ENCODE peak calls at places on chromosome 3, in four cellular contexts. J is K562, K is HepG2, O is WTC11. H is an unnamed sample.

GRCh38 chr3:114829786-114830185 is 317.3 kb downstream of the ZBTB20 start:
- DNase-seq in J (no peak), K (no peak), O (no peak), H (no peak)

GRCh38 chr3:16647668-16648067 is 42.4 kb upstream of the DAZL start:
- DNase-seq in J (no peak), K (no peak), O (no peak), H (no peak)

GRCh38 chr3:187640823-187641135 is 29.4 kb downstream of the SST start:
- DNase-seq in J (no peak), K (no peak), O (no peak), H (no peak)

GRCh38 chr3:108126348-108126747 is 35.5 kb upstream of the CD47 start:
- DNase-seq in J (no peak), K (no peak), O (no peak), H (no peak)

GRCh38 chr3:9902372-9903237 is at the start of gene IL17RE:
- DNase-seq in J (peak), K (peak), O (peak), H (no peak)

GRCh38 chr3:88149146-88149515 is 628 bp upstream of the C3orf38 start:
- DNase-seq in J (peak), K (no peak), O (peak), H (peak)

GRCh38 chr3:45677045-45677436 is 12.2 kb upstream of the SACM1L start:
- DNase-seq in J (no peak), K (peak), O (no peak), H (no peak)

GRCh38 chr3:64399205-64399800 is 174.0 kb upstream of the PRICKLE2 start:
- DNase-seq in J (peak), K (peak), O (peak), H (peak)

GRCh38 chr3:146646251-146646650 is 41.1 kb upstream of the PLSCR5 start:
- DNase-seq in J (no peak), K (no peak), O (no peak), H (no peak)

GRCh38 chr3:138072816-138073215 is 42.6 kb downstream of the DZIP1L start:
- DNase-seq in J (no peak), K (no peak), O (peak), H (no peak)

GRCh38 chr3:64653101-64653500 is 34.7 kb downstream of the ADAMTS9 start:
- DNase-seq in J (no peak), K (no peak), O (no peak), H (no peak)

GRCh38 chr3:136994772-136995516 is 37.2 kb downstream of the IL20RB start:
- DNase-seq in J (no peak), K (no peak), O (no peak), H (no peak)

GRCh38 chr3:120489421-120489820 is 38.6 kb upstream of the FSTL1 start:
- DNase-seq in J (no peak), K (no peak), O (no peak), H (no peak)

GRCh38 chr3:37096972-37097371 is 77.4 kb downstream of the LRRFIP2 start:
- DNase-seq in J (no peak), K (no peak), O (no peak), H (no peak)

GRCh38 chr3:150763841-150764483 is 993 bp upstream of the SIAH2 start:
- DNase-seq in J (no peak), K (peak), O (peak), H (peak)

GRCh38 chr3:127543441-127543840 is 47.1 kb downstream of the TPRA1 start:
- DNase-seq in J (no peak), K (no peak), O (no peak), H (no peak)

GRCh38 chr3:151538706-151539403 is 78.0 kb upstream of the IGSF10 start:
- DNase-seq in J (peak), K (no peak), O (no peak), H (no peak)

GRCh38 chr3:38453075-38453913 is at the start of gene ACVR2B:
- DNase-seq in J (peak), K (peak), O (peak), H (peak)

GRCh38 chr3:16243706-16244490 is 20.8 kb downstream of the DPH3 start:
- DNase-seq in J (no peak), K (no peak), O (no peak), H (no peak)

GRCh38 chr3:128217702-128218475 is 64.6 kb downstream of the EEFSEC start:
- DNase-seq in J (no peak), K (peak), O (no peak), H (no peak)

GRCh38 chr3:10319804-10320203 is 1.1 kb downstream of the SEC13 start:
- DNase-seq in J (no peak), K (no peak), O (no peak), H (no peak)

GRCh38 chr3:195151866-195152526 is 119.0 kb downstream of the XXYLT1 start:
- DNase-seq in J (no peak), K (peak), O (no peak), H (no peak)

GRCh38 chr3:10373686-10374261 is 52.9 kb upstream of the SEC13 start:
- DNase-seq in J (no peak), K (no peak), O (no peak), H (no peak)

GRCh38 chr3:131072099-131072559 is 45.5 kb downstream of the NEK11 start:
- DNase-seq in J (peak), K (no peak), O (no peak), H (no peak)

GRCh38 chr3:29144807-29145206 is 136.1 kb upstream of the RBMS3 start:
- DNase-seq in J (no peak), K (no peak), O (no peak), H (no peak)

GRCh38 chr3:13427662-13428603 is 7.8 kb upstream of the NUP210 start:
- DNase-seq in J (no peak), K (no peak), O (no peak), H (no peak)

GRCh38 chr3:66490984-66491383 is 9.8 kb downstream of the LRIG1 start:
- DNase-seq in J (no peak), K (no peak), O (no peak), H (no peak)

GRCh38 chr3:14549256-14549931 is 9.3 kb upstream of the GRIP2 start:
- DNase-seq in J (peak), K (peak), O (no peak), H (peak)
- TF ChIP-seq ELF4 in J (no peak), K (no peak), O (no peak), H (no peak)

GRCh38 chr3:50616003-50616769 is 765 bp upstream of the MAPKAPK3 start:
- DNase-seq in J (peak), K (peak), O (peak), H (peak)

GRCh38 chr3:50617096-50617791 is at the start of gene MAPKAPK3:
- DNase-seq in J (no peak), K (peak), O (no peak), H (no peak)

GRCh38 chr3:50620420-50620819 is 3.5 kb downstream of the MAPKAPK3 start:
- DNase-seq in J (no peak), K (no peak), O (no peak), H (no peak)

GRCh38 chr3:50616770-50617095 is 218 bp upstream of the MAPKAPK3 start:
- DNase-seq in J (peak), K (peak), O (peak), H (peak)

DNA sequence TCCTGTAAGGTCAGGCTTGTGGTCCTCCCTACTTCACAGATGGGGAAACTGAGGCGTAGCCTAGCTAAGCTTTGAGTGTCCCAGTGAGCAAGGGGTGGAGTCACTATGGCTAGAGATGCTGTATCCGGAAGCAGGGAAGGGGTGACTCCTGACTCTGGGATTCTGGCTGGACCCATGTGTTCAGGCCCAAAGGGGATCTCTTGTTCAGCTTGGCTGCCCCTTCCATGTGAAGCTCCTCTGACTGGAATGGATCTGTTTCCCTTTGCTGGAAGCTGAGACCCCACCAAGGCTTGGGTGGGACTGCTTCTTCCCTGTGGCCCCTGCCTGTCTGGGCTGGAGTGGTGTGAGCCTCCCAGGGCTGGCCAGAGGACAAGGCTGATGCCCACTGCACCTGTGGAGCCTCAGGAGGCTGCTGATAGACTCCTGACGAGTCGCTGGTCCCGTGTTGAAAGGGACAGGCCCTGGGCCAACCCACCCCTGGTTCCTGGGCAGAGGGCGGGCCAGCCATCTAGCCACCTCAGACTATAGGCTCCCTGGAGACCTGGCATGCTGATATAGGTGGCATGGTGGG is 1.0 kb downstream of the MAPKAPK3 start:
- DNase-seq in J (no peak), K (no peak), O (no peak), H (no peak)
- TF ChIP-seq ELF4 in J (no peak), K (no peak), O (no peak), H (no peak)

DNA sequence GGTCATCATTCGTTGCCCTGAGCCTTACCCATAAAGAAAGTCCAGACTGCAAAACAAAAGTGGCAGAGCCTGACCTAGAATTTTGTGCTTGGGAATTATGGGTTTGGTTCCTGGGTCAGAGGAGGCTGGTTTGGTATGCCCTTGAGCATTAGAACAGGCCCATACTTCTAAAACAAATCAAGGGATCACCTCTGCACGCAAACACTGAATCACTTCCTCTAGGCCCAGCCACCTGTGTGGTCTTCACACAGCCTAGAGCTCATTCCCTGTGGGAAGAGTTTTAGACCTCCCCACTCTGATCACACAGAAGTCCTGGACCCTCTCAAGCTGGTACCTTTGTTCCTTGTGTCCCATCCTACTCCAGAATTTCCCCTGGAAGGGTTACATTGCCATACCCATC is 59.4 kb downstream of the B3GNT5 start:
- DNase-seq in J (no peak), K (no peak), O (no peak), H (no peak)
- TF ChIP-seq ELF4 in J (no peak), K (no peak), O (no peak), H (no peak)

GRCh38 chr3:59318881-59319280 is 269.1 kb upstream of the CFAP20DC start:
- DNase-seq in J (no peak), K (no peak), O (no peak), H (no peak)
- TF ChIP-seq ELF4 in J (no peak), K (no peak), O (no peak), H (no peak)

DNA sequence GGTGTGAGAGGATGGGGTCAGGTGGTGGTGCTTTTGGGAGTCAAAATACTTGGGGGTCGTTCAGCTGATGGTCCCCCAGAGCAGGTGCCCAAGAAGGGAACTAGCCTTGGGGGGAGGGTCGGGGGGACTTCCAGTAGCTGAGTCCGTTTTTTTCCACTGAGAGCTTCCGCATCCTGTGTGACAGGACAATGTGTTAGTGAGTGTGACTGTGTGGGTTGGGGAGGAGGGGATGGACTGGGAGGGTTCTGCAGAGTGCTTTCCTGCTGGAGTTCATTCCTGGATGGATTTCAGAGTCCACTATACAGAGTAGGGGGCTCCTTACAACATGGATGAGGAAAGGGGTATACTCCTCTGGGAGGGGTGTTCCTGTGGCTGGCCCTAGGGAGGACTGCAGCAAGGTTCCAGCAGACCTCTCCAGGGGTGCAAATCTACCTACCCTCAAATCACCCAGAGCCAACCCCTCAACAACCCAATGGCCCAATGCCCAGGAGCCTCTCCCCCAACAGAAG is 601 bp upstream of the HYAL2 start:
- DNase-seq in J (no peak), K (no peak), O (no peak), H (no peak)
- TF ChIP-seq ELF4 in J (no peak), K (no peak), O (no peak), H (no peak)